ENCODE peak calls at places on chromosomes 16 and 17, in ten cellular contexts. One of them, this sample, is unnamed.

GRCh38 chr16:50547944-50548658 is at the start of gene NKD1:
- DNase-seq in fibroblast of villous mesenchyme: peak
- DNase-seq in fibroblast of mammary gland: peak
- DNase-seq in B cell: peak
- DNase-seq in mesothelial cell of epicardium: peak
- DNase-seq in GM12878: no peak
- DNase-seq in mammary epithelial cell: peak
- DNase-seq in fibroblast of lung: peak
- DNase-seq in coronary artery: peak
- DNase-seq in fibroblast of pulmonary artery: peak
- DNase-seq in this sample: peak

GRCh38 chr16:29926675-29927522 is 873 bp upstream of the KCTD13 start:
- DNase-seq in fibroblast of lung: peak
- DNase-seq in fibroblast of pulmonary artery: no peak
- DNase-seq in mesothelial cell of epicardium: no peak
- DNase-seq in fibroblast of mammary gland: peak
- DNase-seq in coronary artery: no peak
- DNase-seq in mammary epithelial cell: no peak
- DNase-seq in fibroblast of villous mesenchyme: peak
- DNase-seq in B cell: no peak
- DNase-seq in GM12878: no peak
- DNase-seq in this sample: no peak

GRCh38 chr16:22304411-22304810 is 7.2 kb downstream of the POLR3E start:
- DNase-seq in B cell: no peak
- DNase-seq in mesothelial cell of epicardium: no peak
- DNase-seq in fibroblast of pulmonary artery: no peak
- DNase-seq in mammary epithelial cell: no peak
- DNase-seq in fibroblast of mammary gland: no peak
- DNase-seq in coronary artery: no peak
- DNase-seq in GM12878: no peak
- DNase-seq in fibroblast of lung: no peak
- DNase-seq in fibroblast of villous mesenchyme: no peak
- DNase-seq in this sample: no peak

GRCh38 chr17:72538921-72539352 is 418.1 kb downstream of the SOX9 start:
- DNase-seq in mesothelial cell of epicardium: no peak
- DNase-seq in fibroblast of lung: no peak
- DNase-seq in B cell: no peak
- DNase-seq in mammary epithelial cell: no peak
- DNase-seq in coronary artery: no peak
- DNase-seq in GM12878: no peak
- DNase-seq in fibroblast of mammary gland: no peak
- DNase-seq in fibroblast of villous mesenchyme: no peak
- DNase-seq in fibroblast of pulmonary artery: no peak
- DNase-seq in this sample: peak

GRCh38 chr17:51580869-51581268 is 320.5 kb downstream of the UTP18 start:
- DNase-seq in fibroblast of pulmonary artery: no peak
- DNase-seq in mammary epithelial cell: no peak
- DNase-seq in fibroblast of lung: no peak
- DNase-seq in mesothelial cell of epicardium: no peak
- DNase-seq in fibroblast of mammary gland: no peak
- DNase-seq in B cell: no peak
- DNase-seq in coronary artery: no peak
- DNase-seq in GM12878: no peak
- DNase-seq in fibroblast of villous mesenchyme: no peak
- DNase-seq in this sample: no peak

GRCh38 chr17:5560361-5560988 is 23.8 kb downstream of the NLRP1 start:
- DNase-seq in mesothelial cell of epicardium: no peak
- DNase-seq in fibroblast of villous mesenchyme: no peak
- DNase-seq in fibroblast of lung: no peak
- DNase-seq in B cell: no peak
- DNase-seq in GM12878: no peak
- DNase-seq in fibroblast of pulmonary artery: no peak
- DNase-seq in mammary epithelial cell: no peak
- DNase-seq in coronary artery: peak
- DNase-seq in fibroblast of mammary gland: no peak
- DNase-seq in this sample: no peak

GRCh38 chr17:42548070-42548837 is 4.5 kb upstream of the HSD17B1 start:
- DNase-seq in GM12878: no peak
- DNase-seq in fibroblast of lung: no peak
- DNase-seq in fibroblast of pulmonary artery: peak
- DNase-seq in fibroblast of villous mesenchyme: peak
- DNase-seq in B cell: peak
- DNase-seq in mesothelial cell of epicardium: peak
- DNase-seq in coronary artery: no peak
- DNase-seq in fibroblast of mammary gland: no peak
- DNase-seq in mammary epithelial cell: no peak
- DNase-seq in this sample: peak

GRCh38 chr17:49646391-49647255 is 31.3 kb downstream of the SPOP start:
- DNase-seq in fibroblast of mammary gland: peak
- DNase-seq in B cell: no peak
- DNase-seq in fibroblast of pulmonary artery: peak
- DNase-seq in GM12878: peak
- DNase-seq in mammary epithelial cell: peak
- DNase-seq in fibroblast of lung: peak
- DNase-seq in mesothelial cell of epicardium: no peak
- DNase-seq in coronary artery: peak
- DNase-seq in fibroblast of villous mesenchyme: peak
- DNase-seq in this sample: no peak

GRCh38 chr16:57341441-57342303 is 16.9 kb upstream of the CCL22 start:
- DNase-seq in fibroblast of pulmonary artery: peak
- DNase-seq in B cell: no peak
- DNase-seq in fibroblast of mammary gland: peak
- DNase-seq in GM12878: no peak
- DNase-seq in coronary artery: no peak
- DNase-seq in mammary epithelial cell: peak
- DNase-seq in fibroblast of lung: peak
- DNase-seq in fibroblast of villous mesenchyme: peak
- DNase-seq in mesothelial cell of epicardium: no peak
- DNase-seq in this sample: no peak

GRCh38 chr17:66098040-66098439 is 93.9 kb downstream of the CEP112 start:
- DNase-seq in fibroblast of lung: no peak
- DNase-seq in fibroblast of villous mesenchyme: no peak
- DNase-seq in B cell: no peak
- DNase-seq in fibroblast of mammary gland: peak
- DNase-seq in coronary artery: no peak
- DNase-seq in mammary epithelial cell: no peak
- DNase-seq in GM12878: no peak
- DNase-seq in mesothelial cell of epicardium: no peak
- DNase-seq in fibroblast of pulmonary artery: no peak
- DNase-seq in this sample: no peak

GRCh38 chr16:55285586-55285985 is 38.4 kb upstream of the IRX6 start:
- DNase-seq in coronary artery: no peak
- DNase-seq in fibroblast of lung: no peak
- DNase-seq in mesothelial cell of epicardium: no peak
- DNase-seq in mammary epithelial cell: no peak
- DNase-seq in fibroblast of mammary gland: no peak
- DNase-seq in fibroblast of pulmonary artery: no peak
- DNase-seq in GM12878: no peak
- DNase-seq in fibroblast of villous mesenchyme: no peak
- DNase-seq in B cell: no peak
- DNase-seq in this sample: no peak

GRCh38 chr17:6507535-6507934 is 48.8 kb downstream of the PITPNM3 start:
- DNase-seq in fibroblast of pulmonary artery: peak
- DNase-seq in GM12878: no peak
- DNase-seq in coronary artery: peak
- DNase-seq in mesothelial cell of epicardium: no peak
- DNase-seq in B cell: no peak
- DNase-seq in fibroblast of mammary gland: peak
- DNase-seq in fibroblast of lung: peak
- DNase-seq in fibroblast of villous mesenchyme: peak
- DNase-seq in mammary epithelial cell: peak
- DNase-seq in this sample: no peak

GRCh38 chr17:77543779-77544178 is 403.0 kb downstream of the SEC14L1 start:
- DNase-seq in coronary artery: no peak
- DNase-seq in fibroblast of lung: no peak
- DNase-seq in mesothelial cell of epicardium: no peak
- DNase-seq in GM12878: no peak
- DNase-seq in B cell: no peak
- DNase-seq in fibroblast of villous mesenchyme: no peak
- DNase-seq in fibroblast of pulmonary artery: no peak
- DNase-seq in fibroblast of mammary gland: no peak
- DNase-seq in mammary epithelial cell: no peak
- DNase-seq in this sample: no peak

GRCh38 chr17:77541995-77542394 is 401.2 kb downstream of the SEC14L1 start:
- DNase-seq in mammary epithelial cell: no peak
- DNase-seq in GM12878: no peak
- DNase-seq in fibroblast of mammary gland: no peak
- DNase-seq in fibroblast of pulmonary artery: no peak
- DNase-seq in mesothelial cell of epicardium: no peak
- DNase-seq in fibroblast of villous mesenchyme: peak
- DNase-seq in B cell: no peak
- DNase-seq in coronary artery: no peak
- DNase-seq in fibroblast of lung: no peak
- DNase-seq in this sample: no peak

GRCh38 chr17:77546772-77547201 is 406.0 kb downstream of the SEC14L1 start:
- DNase-seq in mammary epithelial cell: no peak
- DNase-seq in mesothelial cell of epicardium: no peak
- DNase-seq in coronary artery: no peak
- DNase-seq in GM12878: no peak
- DNase-seq in fibroblast of mammary gland: no peak
- DNase-seq in B cell: no peak
- DNase-seq in fibroblast of pulmonary artery: no peak
- DNase-seq in fibroblast of villous mesenchyme: peak
- DNase-seq in fibroblast of lung: no peak
- DNase-seq in this sample: peak

GRCh38 chr17:77542551-77543490 is 402.1 kb downstream of the SEC14L1 start:
- DNase-seq in mesothelial cell of epicardium: peak
- DNase-seq in fibroblast of villous mesenchyme: peak
- DNase-seq in fibroblast of lung: peak
- DNase-seq in GM12878: peak
- DNase-seq in fibroblast of pulmonary artery: peak
- DNase-seq in B cell: peak
- DNase-seq in mammary epithelial cell: peak
- DNase-seq in coronary artery: peak
- DNase-seq in fibroblast of mammary gland: peak
- DNase-seq in this sample: peak

GRCh38 chr17:77544347-77544746 is 403.6 kb downstream of the SEC14L1 start:
- DNase-seq in fibroblast of lung: no peak
- DNase-seq in fibroblast of mammary gland: no peak
- DNase-seq in fibroblast of pulmonary artery: no peak
- DNase-seq in B cell: no peak
- DNase-seq in mesothelial cell of epicardium: no peak
- DNase-seq in coronary artery: no peak
- DNase-seq in mammary epithelial cell: no peak
- DNase-seq in fibroblast of villous mesenchyme: no peak
- DNase-seq in GM12878: no peak
- DNase-seq in this sample: no peak
- TF ChIP-seq CTCF in fibroblast of lung: no peak
- TF ChIP-seq CTCF in fibroblast of mammary gland: no peak
- TF ChIP-seq CTCF in fibroblast of pulmonary artery: no peak
- TF ChIP-seq CTCF in B cell: no peak
- TF ChIP-seq CTCF in mesothelial cell of epicardium: no peak
- TF ChIP-seq CTCF in coronary artery: no peak
- TF ChIP-seq CTCF in mammary epithelial cell: no peak
- TF ChIP-seq CTCF in fibroblast of villous mesenchyme: no peak
- TF ChIP-seq CTCF in GM12878: no peak
- TF ChIP-seq CTCF in this sample: no peak

GRCh38 chr17:74203439-74204240 is at the start of gene RPL38:
- DNase-seq in fibroblast of lung: peak
- DNase-seq in coronary artery: peak
- DNase-seq in fibroblast of villous mesenchyme: peak
- DNase-seq in B cell: peak
- DNase-seq in mammary epithelial cell: peak
- DNase-seq in mesothelial cell of epicardium: peak
- DNase-seq in fibroblast of mammary gland: peak
- DNase-seq in GM12878: peak
- DNase-seq in fibroblast of pulmonary artery: peak
- DNase-seq in this sample: peak
- TF ChIP-seq CTCF in fibroblast of lung: peak
- TF ChIP-seq CTCF in coronary artery: peak
- TF ChIP-seq CTCF in fibroblast of villous mesenchyme: peak
- TF ChIP-seq CTCF in B cell: peak
- TF ChIP-seq CTCF in mammary epithelial cell: peak
- TF ChIP-seq CTCF in mesothelial cell of epicardium: peak
- TF ChIP-seq CTCF in fibroblast of mammary gland: peak
- TF ChIP-seq CTCF in GM12878: peak
- TF ChIP-seq CTCF in fibroblast of pulmonary artery: peak
- TF ChIP-seq CTCF in this sample: peak

DNA sequence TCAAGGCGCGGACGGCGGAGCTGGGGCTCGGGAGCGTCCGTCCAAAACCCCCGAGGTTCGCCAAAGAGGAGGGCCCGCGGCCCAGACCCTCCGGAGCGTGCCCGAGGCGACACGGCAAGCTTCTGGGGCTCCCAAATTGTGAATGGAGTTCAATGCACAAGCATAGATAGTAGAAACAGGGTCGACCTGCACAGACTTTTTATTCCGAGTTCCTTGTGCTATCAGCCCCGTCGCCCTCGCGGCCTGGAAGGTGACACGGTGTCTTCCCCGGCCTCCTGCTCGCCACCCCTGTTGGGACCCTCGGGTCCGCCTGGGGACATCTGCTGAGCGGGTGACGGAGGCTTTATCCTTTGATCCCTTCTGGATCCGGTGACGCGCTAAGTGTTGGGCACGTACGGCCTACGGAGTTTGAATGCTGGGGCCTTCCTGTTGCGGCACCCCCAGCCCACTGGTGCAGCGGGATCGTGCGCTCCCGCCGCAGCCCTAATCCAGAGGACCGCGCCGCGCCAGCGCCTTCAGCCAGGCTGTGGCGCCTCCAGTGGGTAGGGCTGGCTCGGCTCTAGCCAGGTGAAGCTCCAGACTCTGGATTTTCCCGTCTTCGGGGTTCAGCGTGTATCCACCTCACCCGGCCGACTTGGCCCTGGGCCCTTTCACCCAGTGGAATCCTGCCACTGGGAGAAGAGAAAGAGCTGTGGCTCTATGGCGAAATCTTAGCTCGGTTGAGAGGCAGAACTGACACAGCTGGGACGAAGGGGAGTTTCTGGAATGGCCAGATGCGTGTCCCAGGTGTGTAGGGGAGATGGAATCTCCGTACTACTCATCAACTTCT is 17.0 kb upstream of the NTN1 start:
- DNase-seq in B cell: no peak
- DNase-seq in coronary artery: no peak
- DNase-seq in fibroblast of lung: no peak
- DNase-seq in GM12878: no peak
- DNase-seq in fibroblast of villous mesenchyme: no peak
- DNase-seq in fibroblast of mammary gland: no peak
- DNase-seq in mammary epithelial cell: no peak
- DNase-seq in mesothelial cell of epicardium: no peak
- DNase-seq in fibroblast of pulmonary artery: no peak
- DNase-seq in this sample: peak
- TF ChIP-seq CTCF in B cell: no peak
- TF ChIP-seq CTCF in coronary artery: no peak
- TF ChIP-seq CTCF in fibroblast of lung: no peak
- TF ChIP-seq CTCF in GM12878: no peak
- TF ChIP-seq CTCF in fibroblast of villous mesenchyme: no peak
- TF ChIP-seq CTCF in fibroblast of mammary gland: no peak
- TF ChIP-seq CTCF in mammary epithelial cell: no peak
- TF ChIP-seq CTCF in mesothelial cell of epicardium: no peak
- TF ChIP-seq CTCF in fibroblast of pulmonary artery: no peak
- TF ChIP-seq CTCF in this sample: peak

DNA sequence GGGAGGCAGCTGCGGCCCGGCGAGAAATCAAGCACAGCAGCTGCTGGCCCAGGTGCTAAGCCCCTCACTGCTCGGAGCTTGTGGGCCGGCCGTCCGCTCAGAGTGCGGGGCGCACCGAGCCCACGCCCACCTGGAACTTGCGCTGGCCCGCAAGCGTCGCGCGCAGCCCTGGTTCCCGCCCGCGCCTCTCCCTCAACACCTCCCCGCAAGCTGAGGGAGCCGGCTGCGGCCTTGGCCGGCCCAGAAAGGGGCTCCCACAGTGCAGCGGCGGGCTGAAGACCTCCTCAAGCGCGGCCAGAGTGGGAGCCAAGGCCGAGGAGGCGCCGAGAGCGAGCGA is 92.9 kb downstream of the HAPSTR1 start:
- DNase-seq in mammary epithelial cell: no peak
- DNase-seq in fibroblast of lung: no peak
- DNase-seq in coronary artery: no peak
- DNase-seq in fibroblast of villous mesenchyme: no peak
- DNase-seq in mesothelial cell of epicardium: no peak
- DNase-seq in fibroblast of pulmonary artery: no peak
- DNase-seq in B cell: no peak
- DNase-seq in fibroblast of mammary gland: no peak
- DNase-seq in GM12878: no peak
- DNase-seq in this sample: no peak
- TF ChIP-seq CTCF in mammary epithelial cell: no peak
- TF ChIP-seq CTCF in fibroblast of lung: no peak
- TF ChIP-seq CTCF in coronary artery: no peak
- TF ChIP-seq CTCF in fibroblast of villous mesenchyme: no peak
- TF ChIP-seq CTCF in mesothelial cell of epicardium: no peak
- TF ChIP-seq CTCF in fibroblast of pulmonary artery: no peak
- TF ChIP-seq CTCF in B cell: no peak
- TF ChIP-seq CTCF in fibroblast of mammary gland: no peak
- TF ChIP-seq CTCF in GM12878: no peak
- TF ChIP-seq CTCF in this sample: no peak

This sample was measured in neural crest cell.